ENCODE peak calls at places on chromosomes 13 and 19, in five cellular contexts. One of them, this sample, is unnamed.

GRCh38 chr13:23921451-23921888 is 24.2 kb upstream of the C1QTNF9B start:
- DNase-seq in GF-D8: no peak
- DNase-seq in spleen: no peak
- DNase-seq in nephron progenitor cell: no peak
- DNase-seq in HT-29: peak; percentile 85
- DNase-seq in this sample: peak; percentile 59

GRCh38 chr13:66069570-66069969 is 1160.6 kb downstream of the PCDH9 start:
- DNase-seq in GF-D8: no peak
- DNase-seq in spleen: no peak
- DNase-seq in nephron progenitor cell: no peak
- DNase-seq in HT-29: no peak
- DNase-seq in this sample: no peak

GRCh38 chr13:21232196-21232595 is 55.7 kb downstream of the MRPL57 start:
- DNase-seq in GF-D8: no peak
- DNase-seq in spleen: no peak
- DNase-seq in nephron progenitor cell: no peak
- DNase-seq in HT-29: no peak
- DNase-seq in this sample: no peak

GRCh38 chr13:46008631-46009030 is 43.9 kb downstream of the ZC3H13 start:
- DNase-seq in GF-D8: no peak
- DNase-seq in spleen: no peak
- DNase-seq in nephron progenitor cell: no peak
- DNase-seq in HT-29: no peak
- DNase-seq in this sample: no peak

GRCh38 chr19:54653181-54653809 is 9.5 kb upstream of the LILRB4 start:
- DNase-seq in GF-D8: peak; percentile 11
- DNase-seq in spleen: no peak
- DNase-seq in nephron progenitor cell: no peak
- DNase-seq in HT-29: peak; percentile 70
- DNase-seq in this sample: peak; percentile 72

GRCh38 chr19:48051345-48052033 is 7.6 kb upstream of the CABP5 start:
- DNase-seq in GF-D8: no peak
- DNase-seq in spleen: no peak
- DNase-seq in nephron progenitor cell: no peak
- DNase-seq in HT-29: no peak
- DNase-seq in this sample: no peak

GRCh38 chr13:109402976-109403375 is 383.4 kb downstream of the IRS2 start:
- DNase-seq in GF-D8: peak; percentile 97
- DNase-seq in spleen: no peak
- DNase-seq in nephron progenitor cell: no peak
- DNase-seq in HT-29: no peak
- DNase-seq in this sample: peak; percentile 76

GRCh38 chr19:55672418-55672817 is 2.6 kb upstream of the EPN1 start:
- DNase-seq in GF-D8: no peak
- DNase-seq in spleen: no peak
- DNase-seq in nephron progenitor cell: no peak
- DNase-seq in HT-29: no peak
- DNase-seq in this sample: no peak

GRCh38 chr19:49151339-49152217 is 3.6 kb downstream of the HRC start:
- DNase-seq in GF-D8: peak; percentile 63
- DNase-seq in spleen: no peak
- DNase-seq in nephron progenitor cell: peak; percentile 75
- DNase-seq in HT-29: peak; percentile 100
- DNase-seq in this sample: peak; percentile 97

GRCh38 chr19:32869369-32870153 is at the start of gene SLC7A9:
- DNase-seq in GF-D8: no peak
- DNase-seq in spleen: peak; percentile 31
- DNase-seq in nephron progenitor cell: no peak
- DNase-seq in HT-29: peak; percentile 19
- DNase-seq in this sample: peak; percentile 17

GRCh38 chr19:19459707-19460251 is 54.3 kb downstream of the GATAD2A start:
- DNase-seq in GF-D8: peak; percentile 67
- DNase-seq in spleen: peak; percentile 90
- DNase-seq in nephron progenitor cell: no peak
- DNase-seq in HT-29: no peak
- DNase-seq in this sample: no peak

GRCh38 chr13:104641309-104641708 is 1575.1 kb upstream of the SLC10A2 start:
- DNase-seq in GF-D8: no peak
- DNase-seq in spleen: no peak
- DNase-seq in nephron progenitor cell: no peak
- DNase-seq in HT-29: peak; percentile 78
- DNase-seq in this sample: no peak

GRCh38 chr19:17424743-17425365 is 5.0 kb downstream of the MVB12A start:
- DNase-seq in GF-D8: no peak
- DNase-seq in spleen: peak; percentile 76
- DNase-seq in nephron progenitor cell: peak; percentile 91
- DNase-seq in HT-29: peak; percentile 22
- DNase-seq in this sample: no peak

GRCh38 chr13:99373436-99373835 is 66.2 kb upstream of the GPR183 start:
- DNase-seq in GF-D8: no peak
- DNase-seq in spleen: no peak
- DNase-seq in nephron progenitor cell: no peak
- DNase-seq in HT-29: no peak
- DNase-seq in this sample: no peak

GRCh38 chr19:49224856-49225255 is 67.3 kb downstream of the TRPM4 start:
- DNase-seq in GF-D8: peak; percentile 14
- DNase-seq in spleen: no peak
- DNase-seq in nephron progenitor cell: peak; percentile 67
- DNase-seq in HT-29: peak; percentile 79
- DNase-seq in this sample: peak; percentile 91

GRCh38 chr13:79997244-79997643 is 343.7 kb downstream of the SPRY2 start:
- DNase-seq in GF-D8: no peak
- DNase-seq in spleen: no peak
- DNase-seq in nephron progenitor cell: no peak
- DNase-seq in HT-29: no peak
- DNase-seq in this sample: no peak

GRCh38 chr13:24348385-24348784 is 39.0 kb downstream of the C1QTNF9 start:
- DNase-seq in GF-D8: no peak
- DNase-seq in spleen: no peak
- DNase-seq in nephron progenitor cell: no peak
- DNase-seq in HT-29: no peak
- DNase-seq in this sample: no peak

GRCh38 chr13:34145061-34145460 is 327.1 kb downstream of the RFC3 start:
- DNase-seq in GF-D8: no peak
- DNase-seq in spleen: no peak
- DNase-seq in nephron progenitor cell: no peak
- DNase-seq in HT-29: peak; percentile 59
- DNase-seq in this sample: no peak

GRCh38 chr19:3801412-3802096 is 15.4 kb upstream of the MATK start:
- DNase-seq in GF-D8: no peak
- DNase-seq in spleen: peak; percentile 89
- DNase-seq in nephron progenitor cell: peak; percentile 70
- DNase-seq in HT-29: no peak
- DNase-seq in this sample: no peak

GRCh38 chr19:15443838-15444237 is 5.9 kb downstream of the WIZ start:
- DNase-seq in GF-D8: no peak
- DNase-seq in spleen: no peak
- DNase-seq in nephron progenitor cell: no peak
- DNase-seq in HT-29: no peak
- DNase-seq in this sample: no peak

GRCh38 chr13:36344173-36344572 is 2.0 kb downstream of the SPART start:
- DNase-seq in GF-D8: peak; percentile 67
- DNase-seq in spleen: no peak
- DNase-seq in nephron progenitor cell: no peak
- DNase-seq in HT-29: no peak
- DNase-seq in this sample: no peak

GRCh38 chr13:37058801-37059135 is 720 bp downstream of the SUPT20H start:
- DNase-seq in GF-D8: no peak
- DNase-seq in spleen: no peak
- DNase-seq in nephron progenitor cell: peak; percentile 33
- DNase-seq in HT-29: peak; percentile 80
- DNase-seq in this sample: no peak

GRCh38 chr13:46866150-46866549 is 30.7 kb downstream of the HTR2A start:
- DNase-seq in GF-D8: peak; percentile 95
- DNase-seq in spleen: no peak
- DNase-seq in nephron progenitor cell: peak; percentile 8
- DNase-seq in HT-29: no peak
- DNase-seq in this sample: no peak

GRCh38 chr19:53102701-53103140 is 501 bp downstream of the ZNF160 start:
- DNase-seq in GF-D8: no peak
- DNase-seq in spleen: peak; percentile 86
- DNase-seq in nephron progenitor cell: peak; percentile 50
- DNase-seq in HT-29: peak; percentile 49
- DNase-seq in this sample: no peak

GRCh38 chr19:12015753-12016116 is 19.7 kb downstream of the ZNF433 start:
- DNase-seq in GF-D8: no peak
- DNase-seq in spleen: no peak
- DNase-seq in nephron progenitor cell: no peak
- DNase-seq in HT-29: no peak
- DNase-seq in this sample: peak; percentile 14

GRCh38 chr13:33345842-33346241 is 60.3 kb upstream of the STARD13 start:
- DNase-seq in GF-D8: no peak
- DNase-seq in spleen: no peak
- DNase-seq in nephron progenitor cell: no peak
- DNase-seq in HT-29: no peak
- DNase-seq in this sample: no peak

GRCh38 chr13:36875431-36875830 is 44.6 kb downstream of the SMAD9 start:
- DNase-seq in GF-D8: no peak
- DNase-seq in spleen: no peak
- DNase-seq in nephron progenitor cell: no peak
- DNase-seq in HT-29: no peak
- DNase-seq in this sample: no peak

GRCh38 chr13:60396783-60397692 is at the start of gene TDRD3:
- DNase-seq in GF-D8: peak; percentile 81
- DNase-seq in spleen: peak; percentile 95
- DNase-seq in nephron progenitor cell: peak; percentile 81
- DNase-seq in HT-29: peak; percentile 92
- DNase-seq in this sample: peak; percentile 93

GRCh38 chr13:110575322-110576069 is 14.0 kb upstream of the RAB20 start:
- DNase-seq in GF-D8: peak; percentile 75
- DNase-seq in spleen: peak; percentile 83
- DNase-seq in nephron progenitor cell: peak; percentile 34
- DNase-seq in HT-29: no peak
- DNase-seq in this sample: peak; percentile 77

GRCh38 chr13:44237276-44237767 is 136.3 kb upstream of the SERP2 start:
- DNase-seq in GF-D8: peak; percentile 70
- DNase-seq in spleen: no peak
- DNase-seq in nephron progenitor cell: no peak
- DNase-seq in HT-29: no peak
- DNase-seq in this sample: peak; percentile 36

GRCh38 chr19:1247747-1248453 is 483 bp upstream of the MIDN start:
- DNase-seq in GF-D8: no peak
- DNase-seq in spleen: peak; percentile 96
- DNase-seq in nephron progenitor cell: peak; percentile 57
- DNase-seq in HT-29: peak; percentile 52
- DNase-seq in this sample: peak; percentile 69

GRCh38 chr13:112869202-112870061 is 99.6 kb upstream of the MCF2L start:
- DNase-seq in GF-D8: no peak
- DNase-seq in spleen: peak; percentile 58
- DNase-seq in nephron progenitor cell: no peak
- DNase-seq in HT-29: no peak
- DNase-seq in this sample: no peak

GRCh38 chr13:110137677-110138008 is 169.3 kb downstream of the COL4A1 start:
- DNase-seq in GF-D8: no peak
- DNase-seq in spleen: no peak
- DNase-seq in nephron progenitor cell: peak; percentile 39
- DNase-seq in HT-29: peak; percentile 79
- DNase-seq in this sample: peak; percentile 95